ENCODE peak calls at places on chromosomes 16 and 17, in four cellular contexts. C, J, D and T are unnamed samples. For H3K4me1, the result is how much of the 10 kb centered on the place peaks cover.

GRCh38 chr17:65388911-65389310 is 172.5 kb downstream of the AXIN2 start:
- DNase-seq in J (no peak), C (no peak), D (no peak), T (no peak)

GRCh38 chr17:2957631-2958286 is 105.6 kb downstream of the OR1D5 start:
- DNase-seq in J (no peak), D (peak), C (no peak), T (no peak)

GRCh38 chr17:83050651-83051422 is 28.6 kb upstream of the METRNL start:
- DNase-seq in D (peak), J (no peak), C (peak), T (no peak)

GRCh38 chr16:3188925-3189825 is 1.2 kb downstream of the OR1F1 start:
- DNase-seq in J (peak), D (no peak), C (no peak), T (no peak)

GRCh38 chr17:56290486-56291118 is 137.3 kb downstream of the ANKFN1 start:
- DNase-seq in J (no peak), C (no peak), D (no peak), T (no peak)

GRCh38 chr17:65530985-65531507 is 30.4 kb downstream of the AXIN2 start:
- DNase-seq in C (no peak), D (no peak), J (no peak), T (no peak)

GRCh38 chr17:40664582-40665333 is at the start of gene KRT222:
- DNase-seq in J (no peak), C (no peak), D (no peak), T (no peak)

GRCh38 chr16:1097156-1097555 is 1.1 kb upstream of the C1QTNF8 start:
- DNase-seq in C (no peak), J (no peak), D (no peak), T (no peak)

GRCh38 chr17:77847211-77848085 is 111.1 kb upstream of the TNRC6C start:
- DNase-seq in D (no peak), C (no peak), J (no peak), T (no peak)

GRCh38 chr17:57166803-57167202 is 81.8 kb downstream of the AKAP1 start:
- DNase-seq in D (no peak), C (no peak), J (no peak), T (no peak)

GRCh38 chr17:68740555-68741447 is 139.6 kb upstream of the FAM20A start:
- DNase-seq in D (no peak), C (no peak), J (no peak), T (no peak)

GRCh38 chr17:33504571-33504970 is 211.5 kb upstream of the ASIC2 start:
- DNase-seq in J (no peak), C (no peak), D (no peak), T (no peak)

GRCh38 chr17:12619444-12620199 is 46.1 kb upstream of the MYOCD start:
- DNase-seq in C (no peak), J (no peak), D (no peak), T (no peak)

GRCh38 chr17:27649929-27650328 is 18.9 kb downstream of the LGALS9 start:
- DNase-seq in C (no peak), D (peak), J (no peak), T (peak)

GRCh38 chr16:47025641-47026040 is 52.2 kb upstream of the DNAJA2 start:
- DNase-seq in C (no peak), D (no peak), J (no peak), T (no peak)

GRCh38 chr16:78210305-78210704 is 110.9 kb downstream of the WWOX start:
- DNase-seq in J (no peak), D (no peak), C (no peak), T (no peak)

GRCh38 chr16:86567701-86568571 is 1.3 kb downstream of the FOXC2 start:
- DNase-seq in C (no peak), J (no peak), D (no peak), T (no peak)

GRCh38 chr17:17152385-17152784 is 53.7 kb downstream of the PLD6 start:
- DNase-seq in J (no peak), D (no peak), C (no peak), T (no peak)

GRCh38 chr17:3965123-3965800 is 1.0 kb upstream of the ATP2A3 start:
- DNase-seq in J (peak), C (peak), D (no peak), T (peak)

GRCh38 chr17:15403276-15403939 is 62.0 kb upstream of the TEKT3 start:
- DNase-seq in C (no peak), J (no peak), D (no peak), T (no peak)

GRCh38 chr17:42340691-42341127 is 47.5 kb downstream of the STAT3 start:
- DNase-seq in D (peak), J (no peak), C (no peak), T (no peak)

GRCh38 chr17:72931635-72932034 is 160.9 kb downstream of the SLC39A11 start:
- DNase-seq in C (no peak), J (no peak), D (no peak), T (no peak)

GRCh38 chr17:18228176-18228682 is 2.8 kb downstream of the LLGL1 start:
- DNase-seq in C (no peak), D (no peak), J (no peak), T (no peak)

GRCh38 chr17:77840156-77840555 is 118.3 kb upstream of the TNRC6C start:
- DNase-seq in D (peak), C (peak), J (peak), T (no peak)

GRCh38 chr16:28279006-28279405 is 13.3 kb upstream of the SBK1 start:
- DNase-seq in C (no peak), J (no peak), D (no peak), T (no peak)

DNA sequence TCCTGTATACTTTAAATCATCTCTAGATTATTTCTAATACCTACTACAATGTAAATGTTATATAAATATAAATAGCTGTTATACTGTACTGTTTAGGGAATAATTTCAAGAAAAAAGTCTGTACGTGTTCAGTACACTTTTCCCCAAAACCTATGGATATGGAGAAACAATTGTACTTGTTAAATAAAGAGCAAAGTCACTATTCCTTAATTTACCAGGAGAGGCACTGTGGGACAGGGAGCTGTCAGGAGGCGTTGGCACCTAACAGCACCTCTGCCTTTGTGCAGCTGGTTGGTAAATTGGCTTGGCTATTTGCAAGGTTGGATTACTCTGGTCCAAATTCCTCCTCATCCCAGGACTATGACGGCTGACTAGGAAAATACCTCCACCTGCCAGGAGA is 28.0 kb downstream of the CRHR1 start:
- DNase-seq in C (no peak), J (peak), D (no peak), T (no peak)
- TF ChIP-seq CTCF in C (no peak), J (peak), D (no peak), T (no peak)

DNA sequence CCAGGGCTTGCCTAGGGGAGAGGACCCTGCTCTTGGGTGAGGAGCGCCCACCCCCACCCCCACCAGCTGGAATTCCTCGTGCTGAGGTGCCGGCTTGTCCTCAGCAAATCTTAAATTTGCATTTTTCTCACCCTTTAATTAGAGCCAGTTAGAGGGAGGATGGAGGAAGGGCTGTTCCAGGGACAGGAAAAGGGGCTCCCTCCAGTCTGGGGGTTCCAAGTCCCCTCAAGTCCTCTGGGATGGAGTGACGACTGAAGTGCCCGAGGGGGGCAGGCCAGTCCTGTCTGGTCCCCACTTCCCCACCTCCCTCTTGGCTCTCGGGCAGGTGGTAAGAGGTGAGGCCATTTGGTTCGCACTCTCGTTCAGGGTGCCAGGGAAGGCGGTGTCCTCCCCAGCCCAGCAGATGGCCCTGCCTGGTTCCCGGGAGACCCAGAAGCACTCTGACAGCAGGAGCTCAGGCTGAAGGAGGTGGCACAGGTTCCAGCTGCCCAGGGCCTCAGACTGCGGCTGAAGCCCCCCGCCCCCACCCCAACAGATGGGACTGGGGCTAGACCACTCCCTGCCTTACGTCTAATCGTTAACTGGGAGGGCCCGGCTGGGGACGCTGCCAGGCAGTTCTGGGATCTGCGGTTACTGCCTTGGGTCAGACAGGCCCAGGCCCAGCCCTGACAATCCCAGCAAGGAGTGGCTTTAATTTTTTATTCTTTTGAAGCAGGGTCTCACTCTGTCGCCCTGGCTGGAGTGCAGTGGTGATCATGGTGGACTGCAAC is 2.2 kb downstream of the RAB26 start:
- DNase-seq in D (no peak), J (peak), C (peak), T (no peak)
- TF ChIP-seq POLR2AphosphoS5 in D (no peak), J (peak), C (peak), T (no peak)

GRCh38 chr16:57798953-57799618 is 3.2 kb downstream of the KIFC3 start:
- DNase-seq in C (no peak), D (no peak), J (no peak), T (no peak)

GRCh38 chr16:57801098-57801855 is 1.0 kb downstream of the KIFC3 start:
- DNase-seq in C (no peak), J (no peak), D (no peak), T (no peak)

GRCh38 chr16:57798267-57798810 is 4.0 kb downstream of the KIFC3 start:
- DNase-seq in D (no peak), J (no peak), C (no peak), T (no peak)

GRCh38 chr16:57800213-57801097 is 1.8 kb downstream of the KIFC3 start:
- DNase-seq in J (peak), D (no peak), C (no peak), T (no peak)

GRCh38 chr16:57799619-57800212 is 2.6 kb downstream of the KIFC3 start:
- DNase-seq in J (no peak), D (no peak), C (no peak), T (no peak)
- H3K4me1 ChIP-seq in J (half or more), D (under half), C (half or more), T (under half)

DNA sequence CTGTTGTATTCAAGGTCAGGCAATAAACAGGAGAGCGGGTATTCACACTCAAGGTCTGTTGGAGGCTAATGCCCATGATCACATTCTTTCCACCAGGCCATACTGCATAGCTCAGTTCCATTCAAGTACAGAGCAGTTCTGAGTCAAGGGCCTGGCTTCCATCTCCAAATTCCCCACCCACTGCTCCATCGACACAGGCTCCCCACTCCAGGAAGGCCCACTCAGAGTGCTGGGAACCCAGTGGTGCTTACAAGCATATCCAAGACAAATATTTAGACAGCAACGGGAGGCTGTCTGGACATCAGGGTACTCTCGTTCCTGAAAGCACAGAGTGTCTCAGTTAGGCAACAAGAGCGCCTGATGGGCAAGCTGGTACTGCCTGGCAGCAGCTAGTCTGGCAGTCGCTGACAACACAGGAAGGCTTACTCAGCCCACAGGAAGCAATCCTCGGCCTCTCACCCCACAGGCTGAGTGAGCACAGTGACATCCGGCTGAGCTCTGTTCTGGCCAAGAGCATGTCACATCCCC is 40.9 kb downstream of the RFFL start:
- DNase-seq in J (no peak), D (peak), C (peak), T (peak)
- TF ChIP-seq CTCF in J (no peak), D (peak), C (peak), T (no peak)

GRCh38 chr17:81550285-81550684 is 1.9 kb downstream of the FAAP100 start:
- DNase-seq in D (no peak), J (no peak), C (no peak), T (no peak)
- TF ChIP-seq POLR2AphosphoS5 in D (no peak), J (no peak), C (no peak), T (no peak)

DNA sequence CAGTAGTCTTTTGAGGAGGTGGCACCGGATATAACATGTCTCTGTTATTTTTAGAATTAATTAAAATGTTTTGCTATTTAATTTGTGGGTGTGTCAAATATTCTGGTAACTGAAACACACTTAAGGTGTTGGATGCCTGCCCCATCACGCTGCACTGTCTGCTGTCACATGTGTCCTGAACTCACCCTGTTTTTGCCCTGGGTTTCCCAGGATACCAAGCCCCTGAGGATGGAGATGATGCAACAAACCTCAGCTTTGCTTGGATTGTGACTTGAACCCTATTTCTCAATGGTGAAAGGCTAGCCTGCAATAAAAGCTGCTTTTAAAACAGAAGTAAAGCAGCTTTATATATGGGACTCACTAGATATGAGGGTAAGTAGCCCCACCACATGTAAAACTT is 11.5 kb upstream of the DUSP14 start:
- DNase-seq in C (no peak), J (no peak), D (no peak), T (no peak)
- H3K4me1 ChIP-seq in C (under half), J (under half), D (under half), T (under half)

DNA sequence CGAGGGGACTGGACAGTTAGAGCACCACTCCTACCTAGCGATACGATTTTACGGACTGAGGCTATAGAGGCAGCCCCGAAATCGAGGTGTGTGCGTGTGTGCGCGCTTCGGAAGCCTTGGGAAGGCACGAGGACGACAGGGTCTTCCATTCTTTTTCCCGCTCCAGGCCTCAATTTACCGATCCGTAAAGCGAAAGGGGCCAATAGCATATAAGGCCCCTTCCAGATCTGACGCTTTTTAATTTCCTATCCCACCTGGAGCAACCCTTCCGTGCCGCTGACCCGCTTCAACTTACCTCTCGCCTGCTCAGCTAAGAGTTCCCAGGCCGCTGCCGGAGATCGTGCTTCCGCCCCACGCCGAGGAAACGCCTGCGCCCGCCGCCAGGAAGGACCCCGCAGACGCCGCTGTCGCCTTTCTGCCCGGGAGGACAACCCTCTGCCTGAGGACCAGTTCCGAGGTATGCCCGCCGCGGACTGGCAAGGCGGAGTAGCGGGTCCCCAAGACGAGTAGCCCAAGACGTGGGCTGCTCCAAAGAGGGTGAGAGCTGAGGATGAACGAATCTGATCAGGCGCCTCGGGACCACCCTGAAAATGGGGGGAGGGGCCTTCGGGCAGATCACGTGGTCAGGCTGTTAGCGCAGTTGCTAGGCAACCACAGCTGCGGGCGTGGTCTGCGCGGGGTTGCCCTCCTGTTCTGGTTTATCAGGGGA is at the start of gene EFTUD2:
- DNase-seq in D (peak), C (peak), J (peak), T (peak)
- TF ChIP-seq CTCF in D (no peak), C (no peak), J (no peak), T (peak)